ENCODE peak calls at places on chromosome 20, in six cellular contexts. R is heart left ventricle, T is heart right ventricle, H is progenitor cell of endocrine pancreas, A is A549, X is NB4. S is an unnamed sample.

GRCh38 chr20:37205130-37205529 is 25.8 kb upstream of the MROH8 start:
- DNase-seq in H (no peak), T (no peak), A (no peak), R (no peak), X (no peak), S (no peak)

GRCh38 chr20:34150616-34151015 is 38.6 kb upstream of the EIF2S2 start:
- DNase-seq in X (no peak), R (no peak), A (no peak), T (no peak), H (no peak), S (no peak)

GRCh38 chr20:58713801-58714339 is 21.3 kb downstream of the NPEPL1 start:
- DNase-seq in R (peak; percentile 51), H (no peak), X (peak; percentile 2), A (no peak), T (no peak), S (no peak)

GRCh38 chr20:17961600-17961965 is 7.0 kb downstream of the SNX5 start:
- DNase-seq in A (no peak), X (no peak), R (no peak), T (no peak), H (no peak), S (no peak)

GRCh38 chr20:1822564-1823420 is 72.4 kb upstream of the SIRPA start:
- DNase-seq in T (no peak), R (no peak), A (no peak), H (no peak), X (no peak), S (no peak)

GRCh38 chr20:44079291-44079690 is 107.7 kb downstream of the JPH2 start:
- DNase-seq in X (peak; percentile 21), H (no peak), R (no peak), T (no peak), A (no peak), S (no peak)

GRCh38 chr20:45229264-45230056 is 8.3 kb downstream of the SEMG2 start:
- DNase-seq in A (peak; percentile 54), R (no peak), H (no peak), X (peak; percentile 57), T (peak; percentile 13), S (peak; percentile 17)

GRCh38 chr20:17969276-17969883 is 562 bp downstream of the MGME1 start:
- DNase-seq in A (peak; percentile 59), T (no peak), H (no peak), R (no peak), X (peak; percentile 69), S (peak; percentile 33)

GRCh38 chr20:38222923-38223742 is 37.4 kb downstream of the KIAA1755 start:
- DNase-seq in A (no peak), R (no peak), H (no peak), T (no peak), X (no peak), S (no peak)
- TF ChIP-seq CTCF in A (no peak), R (peak; percentile 4), H (no peak), T (no peak), X (no peak), S (no peak)

GRCh38 chr20:46820682-46821081 is 74.0 kb upstream of the EYA2 start:
- DNase-seq in R (no peak), A (no peak), X (no peak), H (no peak), T (no peak), S (no peak)
- TF ChIP-seq CTCF in R (no peak), A (no peak), X (no peak), H (no peak), T (no peak), S (no peak)

GRCh38 chr20:21102252-21102609 is 3.9 kb downstream of the LINC00237 start:
- DNase-seq in T (no peak), R (no peak), A (no peak), X (peak; percentile 30), H (no peak), S (peak; percentile 33)
- TF ChIP-seq CTCF in T (no peak), R (no peak), A (no peak), X (no peak), H (no peak), S (no peak)

GRCh38 chr20:46541229-46541935 is 9.1 kb downstream of the OCSTAMP start:
- DNase-seq in R (no peak), T (no peak), X (no peak), H (no peak), A (no peak), S (no peak)

GRCh38 chr20:46543033-46543432 is 7.4 kb downstream of the OCSTAMP start:
- DNase-seq in T (no peak), R (no peak), A (no peak), X (no peak), H (no peak), S (no peak)

GRCh38 chr20:46543959-46544358 is 6.5 kb downstream of the OCSTAMP start:
- DNase-seq in X (no peak), A (no peak), H (no peak), R (no peak), T (no peak), S (no peak)

GRCh38 chr20:46544576-46544975 is 5.9 kb downstream of the OCSTAMP start:
- DNase-seq in R (no peak), X (peak; percentile 64), A (no peak), T (no peak), H (no peak), S (no peak)

GRCh38 chr20:46539113-46539512 is 11.3 kb downstream of the OCSTAMP start:
- DNase-seq in A (no peak), R (no peak), H (no peak), X (no peak), T (no peak), S (no peak)
- TF ChIP-seq CTCF in A (no peak), R (no peak), H (peak; percentile 18), X (no peak), T (no peak), S (peak; percentile 47)

GRCh38 chr20:51329845-51330244 is 212.7 kb downstream of the NFATC2 start:
- DNase-seq in T (no peak), H (no peak), R (no peak), A (no peak), X (no peak), S (no peak)

GRCh38 chr20:51327251-51327841 is 215.2 kb downstream of the NFATC2 start:
- DNase-seq in H (no peak), T (no peak), A (no peak), R (no peak), X (no peak), S (no peak)

GRCh38 chr20:51321343-51322163 is 221.0 kb downstream of the NFATC2 start:
- DNase-seq in H (no peak), R (no peak), A (no peak), X (no peak), T (no peak), S (no peak)

GRCh38 chr20:51322164-51322707 is 220.3 kb downstream of the NFATC2 start:
- DNase-seq in H (no peak), R (no peak), X (no peak), A (no peak), T (no peak), S (no peak)

GRCh38 chr20:51326241-51326819 is 216.2 kb downstream of the NFATC2 start:
- DNase-seq in H (peak; percentile 37), R (no peak), T (no peak), X (peak; percentile 65), A (peak; percentile 73), S (peak; percentile 39)
- TF ChIP-seq CTCF in H (peak; percentile 83), R (peak; percentile 75), T (no peak), X (peak; percentile 98), A (peak; percentile 54), S (peak; percentile 41)

GRCh38 chr20:41604002-41604401 is 14.2 kb downstream of the CHD6 start:
- DNase-seq in T (no peak), H (no peak), X (no peak), R (no peak), A (no peak), S (no peak)
- TF ChIP-seq CTCF in T (no peak), H (no peak), X (no peak), R (no peak), A (peak; percentile 8), S (no peak)

GRCh38 chr20:4710106-4710475 is 11.6 kb upstream of the PRND start:
- DNase-seq in T (no peak), R (no peak), A (no peak), H (no peak), X (no peak), S (no peak)

GRCh38 chr20:4709261-4710105 is 12.2 kb upstream of the PRND start:
- DNase-seq in H (no peak), X (no peak), R (no peak), A (no peak), T (no peak), S (no peak)

GRCh38 chr20:4711511-4711910 is 10.2 kb upstream of the PRND start:
- DNase-seq in T (no peak), X (peak; percentile 22), R (no peak), A (no peak), H (no peak), S (no peak)

GRCh38 chr20:4708036-4708435 is 13.7 kb upstream of the PRND start:
- DNase-seq in X (no peak), H (no peak), A (no peak), R (no peak), T (no peak), S (no peak)

GRCh38 chr20:4708856-4709255 is 12.9 kb upstream of the PRND start:
- DNase-seq in X (no peak), H (no peak), R (no peak), A (no peak), T (no peak), S (no peak)
- TF ChIP-seq CTCF in X (no peak), H (no peak), R (no peak), A (no peak), T (no peak), S (no peak)

S was measured in endothelial cell.